ENCODE peak calls at places on chromosome 10, in nine cellular contexts. One of them, this sample, is unnamed.
A peak's percentile ranks its signal among the peaks of the same experiment; 100 is the strongest.

GRCh38 chr10:84160663-84161362 is 12.8 kb upstream of the GPR15LG start:
- DNase-seq in A549: no peak
- DNase-seq in colonic mucosa: no peak
- DNase-seq in astrocyte of the spinal cord: no peak
- DNase-seq in coronary artery: no peak
- DNase-seq in neural crest cell: no peak
- DNase-seq in cardiac muscle cell: no peak
- DNase-seq in nephron progenitor cell: no peak
- DNase-seq in astrocyte of the cerebellum: no peak
- DNase-seq in this sample: no peak

GRCh38 chr10:43945908-43946307 is 297.2 kb upstream of the ZNF32 start:
- DNase-seq in astrocyte of the spinal cord: no peak
- DNase-seq in astrocyte of the cerebellum: no peak
- DNase-seq in coronary artery: no peak
- DNase-seq in nephron progenitor cell: no peak
- DNase-seq in colonic mucosa: no peak
- DNase-seq in A549: no peak
- DNase-seq in cardiac muscle cell: no peak
- DNase-seq in neural crest cell: no peak
- DNase-seq in this sample: no peak

GRCh38 chr10:50393784-50394183 is 142.5 kb upstream of the ASAH2 start:
- DNase-seq in nephron progenitor cell: no peak
- DNase-seq in cardiac muscle cell: peak; percentile 76
- DNase-seq in astrocyte of the spinal cord: peak; percentile 66
- DNase-seq in neural crest cell: no peak
- DNase-seq in A549: peak; percentile 32
- DNase-seq in colonic mucosa: peak; percentile 45
- DNase-seq in astrocyte of the cerebellum: no peak
- DNase-seq in coronary artery: no peak
- DNase-seq in this sample: no peak

GRCh38 chr10:69049564-69049955 is 38.3 kb upstream of the SRGN start:
- DNase-seq in nephron progenitor cell: no peak
- DNase-seq in neural crest cell: no peak
- DNase-seq in cardiac muscle cell: no peak
- DNase-seq in coronary artery: no peak
- DNase-seq in colonic mucosa: no peak
- DNase-seq in astrocyte of the spinal cord: no peak
- DNase-seq in A549: no peak
- DNase-seq in astrocyte of the cerebellum: no peak
- DNase-seq in this sample: no peak

GRCh38 chr10:92574545-92575377 is 868 bp upstream of the IDE start:
- DNase-seq in nephron progenitor cell: no peak
- DNase-seq in cardiac muscle cell: no peak
- DNase-seq in coronary artery: no peak
- DNase-seq in astrocyte of the cerebellum: no peak
- DNase-seq in astrocyte of the spinal cord: no peak
- DNase-seq in A549: peak; percentile 87
- DNase-seq in colonic mucosa: no peak
- DNase-seq in neural crest cell: no peak
- DNase-seq in this sample: no peak

GRCh38 chr10:57303567-57303966 is 942.5 kb upstream of the ZWINT start:
- DNase-seq in astrocyte of the cerebellum: no peak
- DNase-seq in coronary artery: no peak
- DNase-seq in neural crest cell: no peak
- DNase-seq in cardiac muscle cell: no peak
- DNase-seq in nephron progenitor cell: no peak
- DNase-seq in colonic mucosa: no peak
- DNase-seq in A549: no peak
- DNase-seq in astrocyte of the spinal cord: no peak
- DNase-seq in this sample: no peak

GRCh38 chr10:17049195-17049594 is 80.4 kb downstream of the CUBN start:
- DNase-seq in astrocyte of the cerebellum: no peak
- DNase-seq in coronary artery: no peak
- DNase-seq in cardiac muscle cell: no peak
- DNase-seq in colonic mucosa: no peak
- DNase-seq in nephron progenitor cell: no peak
- DNase-seq in astrocyte of the spinal cord: no peak
- DNase-seq in neural crest cell: no peak
- DNase-seq in A549: no peak
- DNase-seq in this sample: no peak

GRCh38 chr10:49115015-49115795 is at the start of gene VSTM4:
- DNase-seq in nephron progenitor cell: peak; percentile 73
- DNase-seq in cardiac muscle cell: peak; percentile 61
- DNase-seq in astrocyte of the spinal cord: peak; percentile 55
- DNase-seq in coronary artery: peak; percentile 79
- DNase-seq in A549: no peak
- DNase-seq in colonic mucosa: no peak
- DNase-seq in astrocyte of the cerebellum: peak; percentile 33
- DNase-seq in neural crest cell: peak; percentile 50
- DNase-seq in this sample: no peak

GRCh38 chr10:31468536-31468859 is 149.5 kb downstream of the ZEB1 start:
- DNase-seq in neural crest cell: no peak
- DNase-seq in astrocyte of the cerebellum: no peak
- DNase-seq in nephron progenitor cell: no peak
- DNase-seq in cardiac muscle cell: no peak
- DNase-seq in astrocyte of the spinal cord: no peak
- DNase-seq in colonic mucosa: no peak
- DNase-seq in coronary artery: no peak
- DNase-seq in A549: no peak
- DNase-seq in this sample: no peak

GRCh38 chr10:31466313-31466712 is 147.3 kb downstream of the ZEB1 start:
- DNase-seq in A549: no peak
- DNase-seq in cardiac muscle cell: no peak
- DNase-seq in nephron progenitor cell: no peak
- DNase-seq in astrocyte of the cerebellum: no peak
- DNase-seq in astrocyte of the spinal cord: no peak
- DNase-seq in colonic mucosa: no peak
- DNase-seq in neural crest cell: no peak
- DNase-seq in coronary artery: no peak
- DNase-seq in this sample: no peak

GRCh38 chr10:31464552-31464951 is 145.5 kb downstream of the ZEB1 start:
- DNase-seq in A549: no peak
- DNase-seq in neural crest cell: no peak
- DNase-seq in coronary artery: no peak
- DNase-seq in nephron progenitor cell: no peak
- DNase-seq in astrocyte of the spinal cord: no peak
- DNase-seq in colonic mucosa: no peak
- DNase-seq in astrocyte of the cerebellum: no peak
- DNase-seq in cardiac muscle cell: no peak
- DNase-seq in this sample: no peak

GRCh38 chr10:31467791-31468535 is 148.9 kb downstream of the ZEB1 start:
- DNase-seq in cardiac muscle cell: no peak
- DNase-seq in coronary artery: no peak
- DNase-seq in neural crest cell: no peak
- DNase-seq in nephron progenitor cell: no peak
- DNase-seq in colonic mucosa: no peak
- DNase-seq in astrocyte of the cerebellum: no peak
- DNase-seq in A549: no peak
- DNase-seq in astrocyte of the spinal cord: no peak
- DNase-seq in this sample: peak; percentile 11
- TF ChIP-seq CTCF in cardiac muscle cell: peak; percentile 33
- TF ChIP-seq CTCF in coronary artery: no peak
- TF ChIP-seq CTCF in neural crest cell: peak; percentile 56
- TF ChIP-seq CTCF in nephron progenitor cell: no peak
- TF ChIP-seq CTCF in colonic mucosa: peak; percentile 51
- TF ChIP-seq CTCF in astrocyte of the cerebellum: peak; percentile 52
- TF ChIP-seq CTCF in A549: no peak
- TF ChIP-seq CTCF in astrocyte of the spinal cord: peak; percentile 48
- TF ChIP-seq CTCF in this sample: peak; percentile 43

GRCh38 chr10:15719062-15719898 is 442 bp downstream of the ITGA8 start:
- DNase-seq in astrocyte of the spinal cord: peak; percentile 37
- DNase-seq in neural crest cell: peak; percentile 19
- DNase-seq in colonic mucosa: peak; percentile 19
- DNase-seq in cardiac muscle cell: peak; percentile 24
- DNase-seq in nephron progenitor cell: no peak
- DNase-seq in coronary artery: peak; percentile 74
- DNase-seq in A549: no peak
- DNase-seq in astrocyte of the cerebellum: no peak
- DNase-seq in this sample: no peak

GRCh38 chr10:15712903-15713302 is 6.8 kb downstream of the ITGA8 start:
- DNase-seq in neural crest cell: no peak
- DNase-seq in astrocyte of the spinal cord: peak; percentile 44
- DNase-seq in coronary artery: no peak
- DNase-seq in colonic mucosa: no peak
- DNase-seq in nephron progenitor cell: no peak
- DNase-seq in cardiac muscle cell: peak; percentile 33
- DNase-seq in A549: no peak
- DNase-seq in astrocyte of the cerebellum: no peak
- DNase-seq in this sample: no peak

GRCh38 chr10:15718495-15719061 is 1.1 kb downstream of the ITGA8 start:
- DNase-seq in astrocyte of the spinal cord: no peak
- DNase-seq in colonic mucosa: no peak
- DNase-seq in nephron progenitor cell: peak; percentile 40
- DNase-seq in cardiac muscle cell: no peak
- DNase-seq in neural crest cell: no peak
- DNase-seq in astrocyte of the cerebellum: no peak
- DNase-seq in A549: no peak
- DNase-seq in coronary artery: no peak
- DNase-seq in this sample: no peak

GRCh38 chr10:15714847-15715246 is 4.9 kb downstream of the ITGA8 start:
- DNase-seq in astrocyte of the spinal cord: no peak
- DNase-seq in colonic mucosa: no peak
- DNase-seq in nephron progenitor cell: no peak
- DNase-seq in neural crest cell: no peak
- DNase-seq in astrocyte of the cerebellum: no peak
- DNase-seq in cardiac muscle cell: no peak
- DNase-seq in A549: no peak
- DNase-seq in coronary artery: no peak
- DNase-seq in this sample: no peak

DNA sequence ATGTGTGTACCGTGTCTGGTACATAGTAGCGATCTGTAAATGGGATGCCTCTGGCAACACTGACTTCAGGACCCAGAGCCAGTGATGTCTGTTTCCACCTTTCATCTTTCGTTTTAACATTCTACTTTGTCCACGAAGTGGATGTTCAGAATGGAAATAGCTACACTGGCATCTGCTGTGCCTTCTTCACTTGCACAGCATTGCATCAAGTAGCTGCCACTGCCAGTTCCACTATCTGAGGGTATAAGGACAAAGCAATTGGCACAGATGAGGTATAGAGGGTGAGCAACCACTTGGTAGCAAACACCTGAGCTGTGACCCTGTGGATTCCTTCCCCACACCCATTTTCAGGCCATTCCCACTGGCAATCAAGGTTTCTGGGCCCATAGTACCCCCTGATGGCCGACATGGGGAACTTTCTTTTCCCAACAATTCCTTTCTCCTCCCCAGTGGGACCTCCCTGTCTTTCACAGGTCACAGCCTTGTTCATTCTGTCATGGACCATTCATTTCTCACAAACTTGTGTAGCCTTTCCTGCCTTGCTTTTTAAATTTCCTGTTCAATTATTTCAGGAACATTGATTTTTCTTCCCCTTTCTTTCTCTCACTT is 4.0 kb downstream of the ITGA8 start:
- DNase-seq in neural crest cell: no peak
- DNase-seq in astrocyte of the spinal cord: peak; percentile 35
- DNase-seq in coronary artery: no peak
- DNase-seq in astrocyte of the cerebellum: no peak
- DNase-seq in nephron progenitor cell: peak; percentile 20
- DNase-seq in colonic mucosa: no peak
- DNase-seq in A549: no peak
- DNase-seq in cardiac muscle cell: peak; percentile 42
- DNase-seq in this sample: no peak
- TF ChIP-seq CTCF in neural crest cell: peak; percentile 56
- TF ChIP-seq CTCF in astrocyte of the spinal cord: peak; percentile 50
- TF ChIP-seq CTCF in coronary artery: peak; percentile 34
- TF ChIP-seq CTCF in astrocyte of the cerebellum: peak; percentile 63
- TF ChIP-seq CTCF in nephron progenitor cell: peak; percentile 49
- TF ChIP-seq CTCF in colonic mucosa: peak; percentile 29
- TF ChIP-seq CTCF in A549: peak; percentile 20
- TF ChIP-seq CTCF in cardiac muscle cell: peak; percentile 66
- TF ChIP-seq CTCF in this sample: no peak

DNA sequence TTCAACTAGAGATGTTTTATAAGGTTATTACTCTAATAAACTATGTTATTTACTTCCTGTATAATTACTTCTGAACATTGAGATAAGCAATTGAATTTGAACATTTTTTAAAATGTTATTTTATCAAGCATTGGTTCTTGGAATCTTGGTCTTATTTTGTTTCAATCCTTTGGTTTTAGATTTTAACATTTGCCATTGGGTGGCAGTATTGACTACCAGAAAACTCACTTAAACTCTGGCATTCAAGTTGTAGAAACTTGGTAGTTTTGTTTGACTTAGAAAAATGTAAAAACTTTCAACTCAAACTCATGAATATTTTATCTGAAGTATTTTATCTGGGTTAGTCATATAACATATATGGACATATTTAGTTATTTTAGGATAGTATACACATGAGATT is 48.1 kb downstream of the ATRNL1 start:
- DNase-seq in cardiac muscle cell: peak; percentile 29
- DNase-seq in astrocyte of the spinal cord: peak; percentile 34
- DNase-seq in astrocyte of the cerebellum: peak; percentile 8
- DNase-seq in A549: no peak
- DNase-seq in nephron progenitor cell: no peak
- DNase-seq in neural crest cell: no peak
- DNase-seq in colonic mucosa: no peak
- DNase-seq in coronary artery: no peak
- DNase-seq in this sample: no peak
- TF ChIP-seq CTCF in cardiac muscle cell: peak; percentile 42
- TF ChIP-seq CTCF in astrocyte of the spinal cord: peak; percentile 53
- TF ChIP-seq CTCF in astrocyte of the cerebellum: peak; percentile 37
- TF ChIP-seq CTCF in A549: peak; percentile 54
- TF ChIP-seq CTCF in nephron progenitor cell: peak; percentile 21
- TF ChIP-seq CTCF in neural crest cell: peak; percentile 69
- TF ChIP-seq CTCF in colonic mucosa: no peak
- TF ChIP-seq CTCF in coronary artery: no peak
- TF ChIP-seq CTCF in this sample: no peak

GRCh38 chr10:34523017-34523767 is 291.9 kb downstream of the PARD3 start:
- DNase-seq in colonic mucosa: no peak
- DNase-seq in A549: no peak
- DNase-seq in coronary artery: no peak
- DNase-seq in cardiac muscle cell: no peak
- DNase-seq in astrocyte of the spinal cord: peak; percentile 29
- DNase-seq in astrocyte of the cerebellum: no peak
- DNase-seq in nephron progenitor cell: no peak
- DNase-seq in neural crest cell: no peak
- DNase-seq in this sample: no peak

GRCh38 chr10:34524369-34525091 is 290.6 kb downstream of the PARD3 start:
- DNase-seq in nephron progenitor cell: no peak
- DNase-seq in cardiac muscle cell: no peak
- DNase-seq in neural crest cell: no peak
- DNase-seq in coronary artery: no peak
- DNase-seq in colonic mucosa: no peak
- DNase-seq in astrocyte of the spinal cord: no peak
- DNase-seq in astrocyte of the cerebellum: no peak
- DNase-seq in A549: no peak
- DNase-seq in this sample: no peak

GRCh38 chr10:34520510-34520909 is 294.6 kb downstream of the PARD3 start:
- DNase-seq in astrocyte of the cerebellum: no peak
- DNase-seq in astrocyte of the spinal cord: no peak
- DNase-seq in colonic mucosa: no peak
- DNase-seq in coronary artery: no peak
- DNase-seq in cardiac muscle cell: no peak
- DNase-seq in nephron progenitor cell: no peak
- DNase-seq in A549: no peak
- DNase-seq in neural crest cell: no peak
- DNase-seq in this sample: no peak

GRCh38 chr10:34520084-34520483 is 295.0 kb downstream of the PARD3 start:
- DNase-seq in colonic mucosa: no peak
- DNase-seq in nephron progenitor cell: no peak
- DNase-seq in coronary artery: no peak
- DNase-seq in A549: no peak
- DNase-seq in cardiac muscle cell: no peak
- DNase-seq in neural crest cell: no peak
- DNase-seq in astrocyte of the spinal cord: peak; percentile 18
- DNase-seq in astrocyte of the cerebellum: no peak
- DNase-seq in this sample: no peak

GRCh38 chr10:34522542-34522941 is 292.6 kb downstream of the PARD3 start:
- DNase-seq in nephron progenitor cell: no peak
- DNase-seq in neural crest cell: no peak
- DNase-seq in A549: peak; percentile 36
- DNase-seq in colonic mucosa: no peak
- DNase-seq in coronary artery: no peak
- DNase-seq in astrocyte of the cerebellum: no peak
- DNase-seq in cardiac muscle cell: peak; percentile 69
- DNase-seq in astrocyte of the spinal cord: peak; percentile 52
- DNase-seq in this sample: no peak
- TF ChIP-seq CTCF in nephron progenitor cell: peak; percentile 15
- TF ChIP-seq CTCF in neural crest cell: peak; percentile 47
- TF ChIP-seq CTCF in A549: peak; percentile 62
- TF ChIP-seq CTCF in colonic mucosa: peak; percentile 41
- TF ChIP-seq CTCF in coronary artery: no peak
- TF ChIP-seq CTCF in astrocyte of the cerebellum: peak; percentile 48
- TF ChIP-seq CTCF in cardiac muscle cell: peak; percentile 59
- TF ChIP-seq CTCF in astrocyte of the spinal cord: peak; percentile 53
- TF ChIP-seq CTCF in this sample: peak; percentile 12

This sample was measured in activated CD8-positive, alpha-beta T cell treated with anti-CD3 and anti-CD28 coated beads for 36 hours.